ENCODE peak calls at places on chromosomes 6 and 20, in eight cellular contexts. N is IMR-90; L is left lung; I is upper lobe of right lung; A is CD8-positive, alpha-beta T cell; O is Panc1; Q is stomach; F is OCI-LY7. M is an unnamed sample.

GRCh38 chr20:23034721-23035671 is at the start of gene SSTR4:
- DNase-seq in N (no peak), L (no peak), I (no peak), A (no peak), O (no peak), Q (no peak), F (no peak), M (no peak)

GRCh38 chr20:31560900-31561598 is 44.0 kb upstream of the ID1 start:
- DNase-seq in N (peak; percentile 98), L (no peak), I (no peak), A (no peak), O (peak; percentile 98), Q (peak; percentile 47), F (no peak), M (peak; percentile 94)

GRCh38 chr20:33490934-33491656 is 1.2 kb downstream of the CBFA2T2 start:
- DNase-seq in N (no peak), L (no peak), I (no peak), A (no peak), O (no peak), Q (no peak), F (no peak), M (no peak)

GRCh38 chr6:64672651-64673050 is 1034.4 kb downstream of the EYS start:
- DNase-seq in N (no peak), L (no peak), I (no peak), A (no peak), O (no peak), Q (no peak), F (no peak), M (no peak)

GRCh38 chr6:154179443-154179842 is 140.4 kb downstream of the OPRM1 start:
- DNase-seq in N (no peak), L (no peak), I (no peak), A (no peak), O (no peak), Q (no peak), F (no peak), M (no peak)

GRCh38 chr20:22529150-22530019 is 55.0 kb downstream of the FOXA2 start:
- DNase-seq in N (no peak), L (no peak), I (no peak), A (no peak), O (no peak), Q (peak; percentile 73), F (no peak), M (no peak)

GRCh38 chr20:44211177-44212039 is 837 bp upstream of the OSER1 start:
- DNase-seq in N (peak; percentile 48), L (no peak), I (no peak), A (no peak), O (no peak), Q (no peak), F (no peak), M (peak; percentile 46)

GRCh38 chr6:40903456-40903855 is 135.6 kb downstream of the UNC5CL start:
- DNase-seq in N (no peak), L (no peak), I (no peak), A (no peak), O (no peak), Q (no peak), F (no peak), M (no peak)

GRCh38 chr6:111600588-111601440 is 4.9 kb downstream of the TRAF3IP2 start:
- DNase-seq in N (no peak), L (no peak), I (no peak), A (no peak), O (no peak), Q (no peak), F (no peak), M (no peak)

GRCh38 chr6:41504526-41505021 is 41.6 kb upstream of the FOXP4 start:
- DNase-seq in N (peak; percentile 23), L (no peak), I (no peak), A (no peak), O (no peak), Q (no peak), F (no peak), M (no peak)

GRCh38 chr6:15207923-15208322 is 37.9 kb upstream of the JARID2 start:
- DNase-seq in N (peak; percentile 50), L (no peak), I (no peak), A (no peak), O (no peak), Q (no peak), F (no peak), M (peak; percentile 23)

GRCh38 chr6:160394654-160395035 is 46.5 kb downstream of the SLC22A3 start:
- DNase-seq in N (no peak), L (no peak), I (no peak), A (no peak), O (no peak), Q (no peak), F (no peak), M (no peak)

GRCh38 chr6:46584586-46584985 is 68.0 kb downstream of the CYP39A1 start:
- DNase-seq in N (no peak), L (no peak), I (no peak), A (no peak), O (no peak), Q (no peak), F (no peak), M (no peak)

GRCh38 chr6:170165085-170165484 is 125.8 kb downstream of the DLL1 start:
- DNase-seq in N (no peak), L (no peak), I (no peak), A (no peak), O (no peak), Q (no peak), F (no peak), M (no peak)

GRCh38 chr6:151325075-151326050 is 66.0 kb downstream of the ZBTB2 start:
- DNase-seq in N (peak; percentile 73), L (peak; percentile 71), I (peak; percentile 77), A (no peak), O (no peak), Q (peak; percentile 48), F (no peak), M (no peak)

GRCh38 chr20:31849306-31849930 is 4.0 kb upstream of the FOXS1 start:
- DNase-seq in N (no peak), L (no peak), I (no peak), A (no peak), O (no peak), Q (peak; percentile 85), F (no peak), M (no peak)

GRCh38 chr6:16989382-16989781 is 112.5 kb upstream of the STMND1 start:
- DNase-seq in N (no peak), L (no peak), I (no peak), A (no peak), O (no peak), Q (no peak), F (no peak), M (no peak)

GRCh38 chr6:21187485-21187884 is 406.1 kb upstream of the SOX4 start:
- DNase-seq in N (no peak), L (no peak), I (no peak), A (no peak), O (no peak), Q (no peak), F (no peak), M (no peak)

GRCh38 chr20:46701057-46701456 is 8.4 kb upstream of the SLC2A10 start:
- DNase-seq in N (no peak), L (no peak), I (no peak), A (no peak), O (no peak), Q (no peak), F (no peak), M (no peak)

GRCh38 chr20:63628246-63628975 is 1.5 kb upstream of the GMEB2 start:
- DNase-seq in N (peak; percentile 62), L (peak; percentile 60), I (peak; percentile 76), A (peak; percentile 42), O (peak; percentile 58), Q (peak; percentile 64), F (peak; percentile 82), M (peak; percentile 80)

GRCh38 chr6:36265744-36266143 is 4.1 kb upstream of the PNPLA1 start:
- DNase-seq in N (no peak), L (no peak), I (no peak), A (no peak), O (no peak), Q (no peak), F (no peak), M (no peak)

GRCh38 chr6:82569022-82569421 is 205.4 kb downstream of the TPBG start:
- DNase-seq in N (no peak), L (no peak), I (no peak), A (no peak), O (no peak), Q (no peak), F (no peak), M (no peak)

GRCh38 chr6:90098637-90099036 is 198.0 kb downstream of the BACH2 start:
- DNase-seq in N (no peak), L (no peak), I (no peak), A (no peak), O (no peak), Q (no peak), F (no peak), M (no peak)

GRCh38 chr20:57990396-57990987 is 238.0 kb downstream of the ANKRD60 start:
- DNase-seq in N (no peak), L (no peak), I (no peak), A (no peak), O (no peak), Q (no peak), F (no peak), M (peak; percentile 77)

GRCh38 chr6:29810371-29810770 is 17.3 kb upstream of the HLA-G start:
- DNase-seq in N (no peak), L (no peak), I (no peak), A (no peak), O (no peak), Q (no peak), F (no peak), M (no peak)
- TF ChIP-seq CTCF in N (no peak), L (no peak), I (no peak), A (no peak), O (no peak), Q (no peak), F (no peak), M (no peak)

GRCh38 chr20:1373036-1373435 is 19.8 kb downstream of the FKBP1A start:
- DNase-seq in N (no peak), L (no peak), I (no peak), A (no peak), O (no peak), Q (no peak), F (no peak), M (no peak)
- H3K4me1 ChIP-seq in N (peaks cover 36% of the 10 kb centered on the region), L (peaks cover 95% of the 10 kb centered on the region), I (peaks cover 60% of the 10 kb centered on the region), A (peaks cover 32% of the 10 kb centered on the region), O (peaks cover 64% of the 10 kb centered on the region), Q (peaks cover 35% of the 10 kb centered on the region), F (peaks cover 22% of the 10 kb centered on the region), M (peaks cover 30% of the 10 kb centered on the region)

DNA sequence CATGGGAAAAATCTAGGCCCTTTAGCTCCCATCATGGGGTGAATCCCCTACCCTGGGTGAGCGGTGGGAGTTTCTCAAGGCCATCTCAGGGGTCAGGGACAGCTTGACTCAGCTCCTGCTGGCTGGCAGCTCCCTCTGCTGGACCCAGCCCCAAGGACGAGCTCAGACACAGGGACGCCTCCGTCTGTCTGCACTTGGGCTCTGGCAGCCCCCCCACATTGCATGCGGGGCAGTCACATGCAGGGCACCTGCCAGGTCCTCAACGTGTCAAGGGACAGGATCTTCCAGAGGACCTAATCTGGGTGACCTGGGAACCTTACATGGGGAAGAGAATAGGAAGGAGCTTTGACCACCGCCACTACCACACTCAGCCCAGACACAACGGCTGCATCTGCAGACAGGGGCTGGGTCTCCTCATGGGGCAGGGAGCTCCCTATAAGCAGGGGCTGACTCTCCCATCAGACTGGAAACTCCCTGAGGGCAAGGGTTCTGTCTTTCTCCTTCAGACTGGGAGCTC is 173.4 kb downstream of the MRPL14 start:
- DNase-seq in N (no peak), L (no peak), I (no peak), A (no peak), O (no peak), Q (no peak), F (no peak), M (no peak)
- TF ChIP-seq CTCF in N (peak; percentile 46), L (no peak), I (no peak), A (no peak), O (peak; percentile 59), Q (no peak), F (no peak), M (peak; percentile 23)

GRCh38 chr6:4018194-4019111 is 60.5 kb downstream of the FAM217A start:
- DNase-seq in N (peak; percentile 95), L (peak; percentile 97), I (peak; percentile 98), A (peak; percentile 95), O (peak; percentile 84), Q (peak; percentile 96), F (peak; percentile 97), M (peak; percentile 94)
- H3K4me1 ChIP-seq in N (no peaks in the 10 kb centered on the region), L (peaks cover 55% of the 10 kb centered on the region), I (peaks cover 56% of the 10 kb centered on the region), A (peaks cover 57% of the 10 kb centered on the region), O (peaks cover 30% of the 10 kb centered on the region), Q (peaks cover 29% of the 10 kb centered on the region), F (peaks cover 39% of the 10 kb centered on the region), M (peaks cover 22% of the 10 kb centered on the region)